ENCODE peak calls at places on chromosomes 2 and 18, in four cellular contexts. I is activated CD4-positive, alpha-beta T cell treated with anti-CD3 and anti-CD28 coated beads, Interleukin-2, amount 50 U/mL, for 48 hours; M is HTR-8/SVneo; W is COR-L47. L is an unnamed sample.
A peak's percentile ranks its signal among the peaks of the same experiment; 100 is the strongest.

GRCh38 chr2:240818543-240819403 is 1.2 kb downstream of the KIF1A start:
- DNase-seq in M (no peak), W (peak; percentile 36), I (no peak), L (no peak)

GRCh38 chr2:24272907-24273306 is 87.4 kb downstream of the ITSN2 start:
- DNase-seq in M (no peak), W (no peak), I (no peak), L (no peak)

GRCh38 chr18:42915240-42915791 is 200.2 kb downstream of the RIT2 start:
- DNase-seq in M (no peak), I (no peak), W (peak; percentile 37), L (no peak)

GRCh38 chr18:7940976-7941375 is 373.9 kb downstream of the PTPRM start:
- DNase-seq in I (no peak), M (no peak), W (peak; percentile 74), L (no peak)

GRCh38 chr18:22826726-22827125 is 106.4 kb upstream of the RBBP8 start:
- DNase-seq in M (no peak), I (no peak), W (no peak), L (no peak)

GRCh38 chr18:45342166-45342565 is 273.1 kb upstream of the SLC14A2 start:
- DNase-seq in M (no peak), I (no peak), W (no peak), L (no peak)

GRCh38 chr2:241728627-241729026 is 5.8 kb upstream of the D2HGDH start:
- DNase-seq in I (no peak), M (no peak), W (no peak), L (no peak)

GRCh38 chr18:44051088-44051487 is 629.6 kb upstream of the SETBP1 start:
- DNase-seq in M (no peak), I (no peak), W (peak; percentile 80), L (no peak)

GRCh38 chr2:14235667-14236066 is 396.9 kb upstream of the LRATD1 start:
- DNase-seq in W (no peak), I (no peak), M (no peak), L (no peak)

GRCh38 chr2:1628893-1629292 is 115.4 kb downstream of the PXDN start:
- DNase-seq in W (no peak), M (no peak), I (no peak), L (no peak)

GRCh38 chr2:151182396-151182795 is 79.3 kb downstream of the RBM43 start:
- DNase-seq in W (no peak), M (no peak), I (no peak), L (no peak)

GRCh38 chr2:61434314-61434713 is 36.6 kb downstream of the USP34 start:
- DNase-seq in M (no peak), W (no peak), I (no peak), L (no peak)

GRCh38 chr18:40088130-40088529 is 1866.9 kb upstream of the PIK3C3 start:
- DNase-seq in W (no peak), M (no peak), I (no peak), L (no peak)

GRCh38 chr2:159790323-159790722 is 7.7 kb downstream of the CD302 start:
- DNase-seq in M (no peak), W (no peak), I (no peak), L (no peak)

GRCh38 chr2:235328991-235329390 is 164.9 kb upstream of the AGAP1 start:
- DNase-seq in I (no peak), M (no peak), W (no peak), L (no peak)

GRCh38 chr2:199696048-199696447 is 154.9 kb downstream of the FTCDNL1 start:
- DNase-seq in W (no peak), M (no peak), I (no peak), L (no peak)

GRCh38 chr18:67421666-67422065 is 94.9 kb downstream of the DSEL start:
- DNase-seq in W (no peak), M (no peak), I (no peak), L (no peak)

GRCh38 chr2:16284941-16285625 is 344.7 kb downstream of the MYCN start:
- DNase-seq in I (no peak), W (no peak), M (no peak), L (peak; percentile 24)

GRCh38 chr2:192161670-192162290 is 33.0 kb downstream of the TMEFF2 start:
- DNase-seq in I (no peak), W (no peak), M (no peak), L (no peak)

GRCh38 chr2:23616630-23617029 is 231.7 kb downstream of the KLHL29 start:
- DNase-seq in M (no peak), I (no peak), W (peak; percentile 32), L (peak; percentile 79)

GRCh38 chr18:59748628-59749360 is 51.6 kb upstream of the CCBE1 start:
- DNase-seq in W (no peak), I (no peak), M (peak; percentile 29), L (no peak)

GRCh38 chr2:214226061-214226460 is 184.8 kb upstream of the VWC2L start:
- DNase-seq in W (no peak), M (no peak), I (no peak), L (no peak)

GRCh38 chr2:101238930-101239759 is 13.5 kb upstream of the CNOT11 start:
- DNase-seq in W (no peak), M (no peak), I (no peak), L (no peak)

GRCh38 chr2:47344890-47345583 is 57.9 kb upstream of the MSH2 start:
- DNase-seq in M (peak; percentile 84), W (peak; percentile 95), I (no peak), L (peak; percentile 95)

GRCh38 chr2:121046335-121046734 is 238.7 kb downstream of the TFCP2L1 start:
- DNase-seq in W (no peak), M (no peak), I (no peak), L (no peak)

GRCh38 chr2:239990966-239991365 is 34.2 kb downstream of the NDUFA10 start:
- DNase-seq in M (no peak), W (no peak), I (no peak), L (no peak)

GRCh38 chr2:56656826-56657225 is 473.0 kb downstream of the CCDC85A start:
- DNase-seq in I (no peak), W (no peak), M (no peak), L (no peak)

GRCh38 chr2:154195644-154196221 is 324.0 kb downstream of the GALNT13 start:
- DNase-seq in I (no peak), W (no peak), M (no peak), L (peak; percentile 41)

GRCh38 chr2:69298862-69299261 is 88.2 kb downstream of the GFPT1 start:
- DNase-seq in W (no peak), M (peak; percentile 30), I (no peak), L (peak; percentile 53)

GRCh38 chr2:232897386-232897970 is 27.4 kb downstream of the SNORC start:
- DNase-seq in I (no peak), M (no peak), W (no peak), L (no peak)

GRCh38 chr2:120303177-120303576 is 42.8 kb upstream of the INHBB start:
- DNase-seq in M (no peak), W (no peak), I (no peak), L (no peak)

GRCh38 chr2:95074663-95075439 is 46.8 kb downstream of the MRPS5 start:
- DNase-seq in W (no peak), I (peak; percentile 73), M (no peak), L (peak; percentile 59)

GRCh38 chr2:96506016-96506906 is 1.1 kb upstream of the NEURL3 start:
- DNase-seq in I (no peak), M (no peak), W (no peak), L (no peak)

GRCh38 chr2:45728458-45728942 is 77.0 kb downstream of the PRKCE start:
- DNase-seq in I (no peak), W (no peak), M (no peak), L (no peak)

GRCh38 chr2:138373993-138374408 is 127.6 kb upstream of the SPOPL start:
- DNase-seq in I (no peak), M (peak; percentile 17), W (peak; percentile 19), L (no peak)

GRCh38 chr2:60247471-60247870 is 306.0 kb downstream of the BCL11A start:
- DNase-seq in W (no peak), I (no peak), M (no peak), L (no peak)

GRCh38 chr2:227228061-227228667 is 63.7 kb downstream of the COL4A3 start:
- DNase-seq in W (peak; percentile 95), I (no peak), M (no peak), L (peak; percentile 66)

GRCh38 chr2:73293534-73294171 is at the start of gene EGR4:
- DNase-seq in M (peak; percentile 82), I (peak; percentile 90), W (peak; percentile 85), L (no peak)